ENCODE peak calls at places on chromosomes 13 and 19, in six cellular contexts. C, O, B, H, N and A are unnamed samples.

GRCh38 chr13:39577203-39577602 is 25.8 kb downstream of the LHFPL6 start:
- DNase-seq in C (no peak), O (no peak), B (no peak), H (no peak), N (no peak), A (no peak)

GRCh38 chr19:2809387-2810140 is 10.1 kb upstream of the ZNF554 start:
- DNase-seq in C (no peak), O (no peak), B (no peak), H (no peak), N (no peak), A (no peak)

GRCh38 chr19:33205531-33206260 is 11.6 kb downstream of the LRP3 start:
- DNase-seq in C (no peak), O (no peak), B (no peak), H (no peak), N (no peak), A (no peak)

GRCh38 chr13:37700887-37701286 is 102.3 kb upstream of the POSTN start:
- DNase-seq in C (no peak), O (no peak), B (no peak), H (no peak), N (no peak), A (no peak)

GRCh38 chr13:62919491-62919890 is 1503.8 kb upstream of the PCDH20 start:
- DNase-seq in C (no peak), O (no peak), B (no peak), H (no peak), N (no peak), A (no peak)

GRCh38 chr19:50000038-50000890 is 24.9 kb downstream of the VRK3 start:
- DNase-seq in C (no peak), O (no peak), B (no peak), H (no peak), N (no peak), A (no peak)

GRCh38 chr19:30696514-30696913 is 324.3 kb downstream of the ZNF536 start:
- DNase-seq in C (peak; percentile 59), O (no peak), B (peak; percentile 82), H (no peak), N (peak; percentile 85), A (no peak)

GRCh38 chr13:60099631-60100420 is 63.9 kb downstream of the DIAPH3 start:
- DNase-seq in C (no peak), O (no peak), B (no peak), H (no peak), N (no peak), A (peak; percentile 97)

GRCh38 chr13:75250526-75251183 is 231.3 kb downstream of the TBC1D4 start:
- DNase-seq in C (no peak), O (no peak), B (no peak), H (no peak), N (no peak), A (no peak)

GRCh38 chr13:57030671-57031070 is 110.0 kb upstream of the PRR20A start:
- DNase-seq in C (no peak), O (no peak), B (no peak), H (no peak), N (peak; percentile 8), A (no peak)

GRCh38 chr13:98214008-98214643 is 37.1 kb upstream of the RNF113B start:
- DNase-seq in C (no peak), O (no peak), B (no peak), H (no peak), N (no peak), A (no peak)

GRCh38 chr13:93352616-93353015 is 126.0 kb downstream of the GPC6 start:
- DNase-seq in C (peak; percentile 36), O (no peak), B (no peak), H (no peak), N (no peak), A (no peak)

GRCh38 chr13:99064624-99065249 is 86.9 kb upstream of the DOCK9 start:
- DNase-seq in C (no peak), O (no peak), B (no peak), H (no peak), N (no peak), A (no peak)

GRCh38 chr19:50325310-50326100 is 3.7 kb downstream of the KCNC3 start:
- DNase-seq in C (peak; percentile 96), O (peak; percentile 73), B (peak; percentile 97), H (no peak), N (peak; percentile 99), A (no peak)

GRCh38 chr13:37443538-37443937 is 155.0 kb downstream of the POSTN start:
- DNase-seq in C (no peak), O (no peak), B (no peak), H (no peak), N (no peak), A (no peak)

GRCh38 chr13:49292742-49293498 is 45.2 kb downstream of the CDADC1 start:
- DNase-seq in C (peak; percentile 17), O (no peak), B (no peak), H (no peak), N (no peak), A (no peak)

GRCh38 chr19:4278010-4278409 is 1.1 kb upstream of the SHD start:
- DNase-seq in C (no peak), O (no peak), B (no peak), H (no peak), N (no peak), A (no peak)
- TF ChIP-seq EZH2 in C (no peak), O (no peak), B (no peak), H (no peak), N (no peak), A (no peak)

GRCh38 chr13:44756411-44756810 is 180.3 kb upstream of the TSC22D1 start:
- DNase-seq in C (no peak), O (no peak), B (no peak), H (no peak), N (no peak), A (no peak)
- TF ChIP-seq POLR2AphosphoS5 in C (no peak), O (no peak), B (no peak), H (no peak), N (no peak), A (no peak)

GRCh38 chr13:107421028-107421427 is 794.3 kb downstream of the LIG4 start:
- DNase-seq in C (no peak), O (no peak), B (no peak), H (no peak), N (no peak), A (no peak)
- H3K4me3 ChIP-seq in C (no peak overlapping the region), O (no peak overlapping the region), B (no peak overlapping the region), H (no peak overlapping the region), N (no peak overlapping the region), A (no peak overlapping the region)

GRCh38 chr19:47421244-47421786 is 2.0 kb upstream of the MEIS3 start:
- DNase-seq in C (no peak), O (no peak), B (no peak), H (no peak), N (no peak), A (no peak)
- TF ChIP-seq EZH2 in C (no peak), O (no peak), B (peak; percentile 59), H (no peak), N (no peak), A (no peak)

GRCh38 chr13:30652746-30653145 is 35.0 kb downstream of the USPL1 start:
- DNase-seq in C (no peak), O (no peak), B (no peak), H (no peak), N (no peak), A (no peak)

GRCh38 chr13:30648522-30649012 is 30.8 kb downstream of the USPL1 start:
- DNase-seq in C (no peak), O (no peak), B (no peak), H (no peak), N (no peak), A (no peak)

GRCh38 chr13:30647824-30648521 is 30.3 kb downstream of the USPL1 start:
- DNase-seq in C (no peak), O (no peak), B (no peak), H (no peak), N (no peak), A (no peak)

GRCh38 chr13:30645629-30646028 is 27.9 kb downstream of the USPL1 start:
- DNase-seq in C (no peak), O (no peak), B (no peak), H (no peak), N (no peak), A (no peak)

GRCh38 chr13:30647420-30647819 is 29.7 kb downstream of the USPL1 start:
- DNase-seq in C (no peak), O (no peak), B (no peak), H (no peak), N (no peak), A (no peak)
- TF ChIP-seq POLR2AphosphoS5 in C (no peak), O (no peak), B (no peak), H (no peak), N (no peak), A (no peak)

GRCh38 chr13:111210082-111210481 is 95.0 kb downstream of the ARHGEF7 start:
- DNase-seq in C (no peak), O (no peak), B (no peak), H (no peak), N (no peak), A (no peak)

GRCh38 chr13:111209613-111210012 is 94.5 kb downstream of the ARHGEF7 start:
- DNase-seq in C (no peak), O (no peak), B (no peak), H (no peak), N (no peak), A (no peak)

GRCh38 chr13:111210945-111211469 is 95.9 kb downstream of the ARHGEF7 start:
- DNase-seq in C (no peak), O (no peak), B (no peak), H (no peak), N (no peak), A (no peak)

GRCh38 chr13:111211789-111212516 is 96.8 kb downstream of the ARHGEF7 start:
- DNase-seq in C (no peak), O (no peak), B (no peak), H (no peak), N (peak; percentile 67), A (no peak)

GRCh38 chr13:111210488-111210887 is 95.4 kb downstream of the ARHGEF7 start:
- DNase-seq in C (no peak), O (no peak), B (no peak), H (no peak), N (no peak), A (no peak)
- H3K4me3 ChIP-seq in C (no peak overlapping the region), O (no peak overlapping the region), B (no peak overlapping the region), H (no peak overlapping the region), N (no peak overlapping the region), A (peak overlapping the region; percentile 50)